ENCODE peak calls at places on chromosomes 13 and 19, in nine cellular contexts. L is CD4-positive, alpha-beta memory T cell; U is left lung; T is WERI-Rb-1; G is endodermal cell; M is CD4-positive, alpha-beta T cell; F is uterus; C is coronary artery; E is effector memory CD4-positive, alpha-beta T cell. D is an unnamed sample.

GRCh38 chr13:74129500-74130144 is 4.6 kb downstream of the KLF12 start:
- DNase-seq in L (peak; percentile 49), U (no peak), T (no peak), G (no peak), M (no peak), F (no peak), C (no peak), E (peak; percentile 13), D (no peak)

GRCh38 chr13:40094056-40094455 is 438.6 kb downstream of the COG6 start:
- DNase-seq in L (no peak), U (no peak), T (no peak), G (no peak), M (no peak), F (no peak), C (no peak), E (no peak), D (no peak)

GRCh38 chr13:45361596-45362206 is 20.7 kb upstream of the TPT1 start:
- DNase-seq in L (no peak), U (no peak), T (no peak), G (no peak), M (no peak), F (no peak), C (no peak), E (no peak), D (no peak)

GRCh38 chr19:34506026-34506370 is 24.4 kb downstream of the WTIP start:
- DNase-seq in L (no peak), U (no peak), T (no peak), G (no peak), M (no peak), F (no peak), C (no peak), E (no peak), D (no peak)

GRCh38 chr13:111346281-111346680 is 25.8 kb downstream of the TEX29 start:
- DNase-seq in L (no peak), U (no peak), T (no peak), G (no peak), M (no peak), F (no peak), C (no peak), E (no peak), D (no peak)

GRCh38 chr19:11763611-11764010 is 3.2 kb upstream of the ZNF441 start:
- DNase-seq in L (no peak), U (no peak), T (no peak), G (no peak), M (no peak), F (no peak), C (no peak), E (no peak), D (no peak)

GRCh38 chr19:588093-588742 is 1.5 kb upstream of the HCN2 start:
- DNase-seq in L (peak; percentile 57), U (peak; percentile 80), T (peak; percentile 88), G (peak; percentile 96), M (peak; percentile 46), F (no peak), C (no peak), E (peak; percentile 51), D (peak; percentile 92)

GRCh38 chr13:59120297-59120843 is 1043.4 kb downstream of the DIAPH3 start:
- DNase-seq in L (no peak), U (no peak), T (no peak), G (no peak), M (no peak), F (no peak), C (no peak), E (no peak), D (no peak)

GRCh38 chr19:45591004-45591637 is 6.5 kb upstream of the OPA3 start:
- DNase-seq in L (no peak), U (peak; percentile 87), T (peak; percentile 58), G (peak; percentile 92), M (no peak), F (no peak), C (no peak), E (no peak), D (no peak)

GRCh38 chr13:82693607-82694006 is 1188.7 kb downstream of the SLITRK1 start:
- DNase-seq in L (no peak), U (no peak), T (no peak), G (no peak), M (no peak), F (no peak), C (no peak), E (no peak), D (no peak)

GRCh38 chr19:55657004-55657747 is 2.3 kb downstream of the U2AF2 start:
- DNase-seq in L (no peak), U (peak; percentile 59), T (no peak), G (no peak), M (no peak), F (no peak), C (no peak), E (no peak), D (no peak)

GRCh38 chr19:36916991-36917390 is 859 bp downstream of the ZNF568 start:
- DNase-seq in L (no peak), U (no peak), T (peak; percentile 18), G (peak; percentile 39), M (no peak), F (no peak), C (no peak), E (no peak), D (no peak)

GRCh38 chr19:54418030-54418929 is 3.0 kb downstream of the TTYH1 start:
- DNase-seq in L (no peak), U (no peak), T (no peak), G (peak; percentile 68), M (no peak), F (no peak), C (no peak), E (no peak), D (peak; percentile 40)

GRCh38 chr19:35759697-35760096 is 1.7 kb downstream of the PROSER3 start:
- DNase-seq in L (no peak), U (no peak), T (no peak), G (peak; percentile 37), M (no peak), F (no peak), C (no peak), E (no peak), D (no peak)

DNA sequence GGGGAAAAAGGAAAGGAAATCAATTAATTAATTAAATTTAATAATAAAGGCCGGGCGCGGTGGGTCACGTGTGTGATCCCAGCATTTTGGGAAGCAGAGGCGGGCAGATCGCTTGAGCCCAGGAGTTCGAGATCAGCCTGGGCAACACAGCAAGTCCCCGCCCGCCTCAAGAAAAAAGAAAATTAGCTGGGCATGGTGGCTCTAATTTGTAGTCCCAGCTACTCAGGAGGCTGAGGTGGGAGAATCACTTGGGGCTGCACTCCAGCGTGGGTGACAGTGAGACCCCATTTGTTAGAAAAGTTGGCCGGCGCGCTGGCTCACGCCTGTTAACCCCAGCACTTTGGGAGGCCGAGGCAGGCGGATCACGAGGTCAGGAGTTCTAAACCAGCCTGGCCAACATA is 733 bp upstream of the CD320 start:
- DNase-seq in L (no peak), U (peak; percentile 51), T (peak; percentile 2), G (no peak), M (no peak), F (peak; percentile 14), C (no peak), E (no peak), D (no peak)
- H3K27ac ChIP-seq in L (peak overlapping the region; percentile 74), U (peak overlapping the region; percentile 74), T (peak overlapping the region; percentile 93), G (no peak overlapping the region), M (no peak overlapping the region), F (peak overlapping the region; percentile 80), C (no peak overlapping the region), E (peak overlapping the region; percentile 79), D (no peak overlapping the region)

DNA sequence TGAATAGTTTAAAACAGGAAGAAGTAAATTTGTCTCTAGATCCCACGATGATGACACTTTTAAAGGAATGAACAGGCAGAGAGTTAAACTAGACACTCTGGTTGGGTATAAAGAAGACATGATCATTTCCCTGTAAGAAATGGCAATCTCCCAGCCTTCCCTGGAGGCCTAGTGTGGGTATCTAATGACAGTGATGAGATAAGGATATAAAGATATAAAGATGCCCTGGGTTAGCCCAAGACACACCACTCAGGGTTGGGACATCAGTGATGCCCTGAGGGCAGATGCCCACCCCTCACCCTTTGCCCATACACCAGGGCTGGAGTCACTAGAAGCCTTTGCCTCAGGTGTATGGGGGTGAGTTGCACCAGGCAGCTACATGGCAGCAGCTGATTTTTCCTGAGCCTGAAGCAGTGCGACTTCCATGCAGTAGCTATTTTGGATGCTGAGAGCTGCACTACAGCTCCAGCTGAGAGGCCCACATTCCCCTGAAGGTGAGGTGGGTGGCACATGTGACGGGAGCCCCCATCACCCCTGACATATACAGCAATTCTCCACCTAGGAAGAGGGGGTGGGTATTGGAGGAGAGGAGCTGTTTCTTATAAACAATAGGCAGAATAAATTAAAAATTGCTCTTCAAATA is 177.5 kb downstream of the NDFIP2 start:
- DNase-seq in L (no peak), U (no peak), T (no peak), G (no peak), M (no peak), F (no peak), C (no peak), E (no peak), D (no peak)
- H3K27ac ChIP-seq in L (no peak overlapping the region), U (no peak overlapping the region), T (no peak overlapping the region), G (peak overlapping the region; percentile 62), M (no peak overlapping the region), F (no peak overlapping the region), C (no peak overlapping the region), E (no peak overlapping the region), D (no peak overlapping the region)

DNA sequence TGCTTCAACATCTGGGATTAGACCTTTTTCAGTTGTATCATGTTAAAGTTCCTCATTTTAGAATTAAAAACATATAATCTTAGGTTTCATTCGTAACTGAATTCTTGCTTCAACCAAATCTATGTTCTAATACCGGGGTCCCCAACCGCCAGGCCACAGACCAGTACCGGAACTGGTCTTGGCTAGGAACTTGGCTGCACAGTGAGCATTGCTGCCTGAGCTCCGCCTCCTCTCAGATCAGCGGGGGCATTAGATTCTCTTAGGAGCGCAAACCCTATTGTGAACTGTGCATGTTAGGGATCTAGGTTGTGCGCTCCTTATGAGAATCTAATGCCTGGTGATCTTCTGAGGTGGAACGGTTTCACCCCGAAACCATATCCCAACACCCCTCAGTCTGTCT is 19.2 kb downstream of the ITM2B start:
- DNase-seq in L (no peak), U (no peak), T (no peak), G (no peak), M (no peak), F (no peak), C (no peak), E (no peak), D (no peak)
- H3K27ac ChIP-seq in L (no peak overlapping the region), U (peak overlapping the region; percentile 24), T (no peak overlapping the region), G (no peak overlapping the region), M (no peak overlapping the region), F (peak overlapping the region; percentile 43), C (no peak overlapping the region), E (no peak overlapping the region), D (no peak overlapping the region)

GRCh38 chr19:13053761-13054604 is 48.7 kb downstream of the LYL1 start:
- DNase-seq in L (no peak), U (peak; percentile 91), T (no peak), G (peak; percentile 71), M (no peak), F (peak; percentile 90), C (peak; percentile 91), E (no peak), D (peak; percentile 32)
- H3K27ac ChIP-seq in L (no peak overlapping the region), U (peak overlapping the region; percentile 86), T (no peak overlapping the region), G (no peak overlapping the region), M (no peak overlapping the region), F (peak overlapping the region; percentile 98), C (peak overlapping the region; percentile 99), E (no peak overlapping the region), D (peak overlapping the region; percentile 86)

D was measured in substantia nigra.